ENCODE peak calls at places on chromosomes 1 and 21, in eight cellular contexts. M is neural progenitor cell, B is adrenal gland, Y is bronchial epithelial cell, E is progenitor cell of endocrine pancreas, K is WTC11, F is GM13976, W is cardiac muscle cell. N is an unnamed sample.

GRCh38 chr1:21313146-21313885 is 23.1 kb upstream of the ECE1 start:
- DNase-seq in M (no peak), B (no peak), Y (no peak), E (no peak), K (no peak), F (no peak), W (no peak), N (no peak)

GRCh38 chr1:161994153-161994814 is 29.4 kb downstream of the OLFML2B start:
- DNase-seq in M (no peak), B (no peak), Y (no peak), E (no peak), K (no peak), F (no peak), W (peak), N (peak)

GRCh38 chr1:16183157-16183556 is 27.3 kb upstream of the EPHA2 start:
- DNase-seq in M (no peak), B (no peak), Y (peak), E (no peak), K (no peak), F (no peak), W (no peak), N (peak)

GRCh38 chr1:89822109-89822962 is 1.5 kb downstream of the LRRC8D start:
- DNase-seq in M (peak), B (no peak), Y (no peak), E (no peak), K (peak), F (no peak), W (no peak), N (no peak)

GRCh38 chr1:166905930-166906329 is 29.9 kb upstream of the TADA1 start:
- DNase-seq in M (no peak), B (no peak), Y (peak), E (no peak), K (no peak), F (no peak), W (no peak), N (peak)

GRCh38 chr1:41880261-41880660 is 38.5 kb downstream of the HIVEP3 start:
- DNase-seq in M (no peak), B (no peak), Y (no peak), E (no peak), K (no peak), F (no peak), W (no peak), N (no peak)

GRCh38 chr1:53073287-53073686 is 11.3 kb downstream of the PODN start:
- DNase-seq in M (no peak), B (no peak), Y (no peak), E (no peak), K (no peak), F (no peak), W (no peak), N (no peak)

GRCh38 chr1:11690132-11690668 is 1.3 kb upstream of the DRAXIN start:
- DNase-seq in M (no peak), B (no peak), Y (no peak), E (no peak), K (no peak), F (no peak), W (no peak), N (no peak)

GRCh38 chr1:61183471-61184034 is 101.2 kb downstream of the NFIA start:
- DNase-seq in M (no peak), B (peak), Y (peak), E (no peak), K (no peak), F (no peak), W (no peak), N (no peak)

GRCh38 chr1:1779691-1780597 is 1.7 kb upstream of the NADK start:
- DNase-seq in M (peak), B (peak), Y (no peak), E (no peak), K (peak), F (peak), W (no peak), N (peak)

GRCh38 chr1:69738458-69738857 is 170.7 kb downstream of the LRRC7 start:
- DNase-seq in M (no peak), B (no peak), Y (no peak), E (no peak), K (no peak), F (no peak), W (no peak), N (no peak)

GRCh38 chr1:55375617-55376258 is 160.6 kb upstream of the USP24 start:
- DNase-seq in M (peak), B (peak), Y (peak), E (peak), K (peak), F (peak), W (peak), N (peak)

GRCh38 chr1:77036560-77036959 is 169.3 kb downstream of the ST6GALNAC5 start:
- DNase-seq in M (peak), B (no peak), Y (peak), E (no peak), K (no peak), F (no peak), W (peak), N (peak)

GRCh38 chr21:34029724-34030528 is 43.5 kb upstream of the MRPS6 start:
- DNase-seq in M (peak), B (peak), Y (peak), E (no peak), K (peak), F (peak), W (peak), N (no peak)

GRCh38 chr1:165899461-165899941 is 72.1 kb downstream of the UCK2 start:
- DNase-seq in M (no peak), B (no peak), Y (peak), E (no peak), K (no peak), F (no peak), W (no peak), N (peak)

GRCh38 chr1:29426701-29427279 is 190.5 kb downstream of the PTPRU start:
- DNase-seq in M (no peak), B (peak), Y (peak), E (no peak), K (no peak), F (no peak), W (no peak), N (no peak)

GRCh38 chr1:6033986-6034749 is 11.5 kb upstream of the KCNAB2 start:
- DNase-seq in M (peak), B (peak), Y (peak), E (peak), K (peak), F (no peak), W (peak), N (no peak)

GRCh38 chr1:10338047-10338446 is 60.8 kb upstream of the PGD start:
- DNase-seq in M (peak), B (peak), Y (peak), E (no peak), K (peak), F (peak), W (peak), N (peak)

GRCh38 chr1:154856049-154856448 is 14.0 kb downstream of the KCNN3 start:
- DNase-seq in M (peak), B (peak), Y (no peak), E (no peak), K (peak), F (no peak), W (no peak), N (no peak)

GRCh38 chr1:67586596-67586995 is 98.4 kb upstream of the GADD45A start:
- DNase-seq in M (no peak), B (no peak), Y (no peak), E (no peak), K (no peak), F (no peak), W (no peak), N (no peak)

GRCh38 chr1:21322681-21323016 is 32.4 kb upstream of the ECE1 start:
- DNase-seq in M (no peak), B (no peak), Y (no peak), E (no peak), K (no peak), F (no peak), W (no peak), N (no peak)

GRCh38 chr21:45709696-45710268 is 66.3 kb downstream of the PCBP3 start:
- DNase-seq in M (no peak), B (no peak), Y (no peak), E (no peak), K (no peak), F (no peak), W (no peak), N (no peak)

GRCh38 chr21:45706299-45706698 is 62.8 kb downstream of the PCBP3 start:
- DNase-seq in M (no peak), B (no peak), Y (no peak), E (no peak), K (no peak), F (no peak), W (no peak), N (no peak)

GRCh38 chr21:45704311-45705108 is 61.0 kb downstream of the PCBP3 start:
- DNase-seq in M (no peak), B (no peak), Y (no peak), E (no peak), K (no peak), F (no peak), W (no peak), N (no peak)

GRCh38 chr21:45709127-45709526 is 65.6 kb downstream of the PCBP3 start:
- DNase-seq in M (no peak), B (no peak), Y (no peak), E (no peak), K (no peak), F (no peak), W (no peak), N (no peak)
- TF ChIP-seq CTCF in M (no peak), B (no peak), Y (no peak), E (no peak), K (no peak), F (no peak), W (no peak), N (no peak)

DNA sequence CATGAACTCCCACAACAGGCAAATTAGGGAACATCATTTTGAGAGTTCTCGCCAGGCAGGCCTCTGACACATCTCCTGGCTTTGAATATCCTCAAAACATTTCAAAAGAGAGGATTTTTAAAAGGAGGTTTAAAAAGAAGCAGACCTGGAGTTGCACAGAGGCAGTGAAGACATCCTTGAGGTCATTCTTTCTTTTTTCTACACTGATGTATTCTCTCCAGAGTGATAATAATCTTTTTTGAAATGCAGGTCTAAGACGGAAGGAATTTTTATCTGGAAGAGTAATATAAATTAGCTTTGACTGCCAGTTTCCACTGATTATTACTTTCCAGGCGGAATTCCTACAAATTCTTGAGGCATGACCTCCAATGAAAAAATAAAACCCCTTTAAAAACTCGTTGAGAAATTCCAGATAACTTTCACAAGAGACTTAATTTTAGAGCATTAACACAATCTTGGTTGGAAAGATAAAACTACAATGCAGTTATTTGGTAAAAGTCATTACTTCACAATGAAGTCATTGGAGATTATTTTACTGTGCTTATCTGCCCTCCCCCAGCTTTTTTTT is 125.0 kb downstream of the LYPLAL1 start:
- DNase-seq in M (no peak), B (no peak), Y (no peak), E (no peak), K (no peak), F (no peak), W (no peak), N (no peak)
- TF ChIP-seq CTCF in M (no peak), B (no peak), Y (no peak), E (no peak), K (no peak), F (no peak), W (no peak), N (no peak)

GRCh38 chr1:17765444-17766411 is 10.6 kb downstream of the ACTL8 start:
- DNase-seq in M (no peak), B (no peak), Y (peak), E (no peak), K (no peak), F (no peak), W (no peak), N (peak)
- TF ChIP-seq CTCF in M (no peak), B (no peak), Y (no peak), E (no peak), K (no peak), F (no peak), W (no peak), N (no peak)

GRCh38 chr1:72845342-72845741 is 563.0 kb upstream of the NEGR1 start:
- DNase-seq in M (peak), B (no peak), Y (no peak), E (no peak), K (peak), F (no peak), W (peak), N (peak)
- TF ChIP-seq CTCF in M (peak), B (no peak), Y (no peak), E (peak), K (peak), F (no peak), W (no peak), N (peak)

GRCh38 chr1:176949033-176949662 is 215.4 kb downstream of the ASTN1 start:
- DNase-seq in M (peak), B (peak), Y (peak), E (peak), K (peak), F (peak), W (peak), N (no peak)
- TF ChIP-seq CTCF in M (peak), B (peak), Y (peak), E (peak), K (peak), F (peak), W (peak), N (peak)

GRCh38 chr1:181391297-181391905 is 91.9 kb upstream of the CACNA1E start:
- DNase-seq in M (peak), B (no peak), Y (no peak), E (no peak), K (peak), F (no peak), W (peak), N (no peak)
- TF ChIP-seq CTCF in M (peak), B (no peak), Y (no peak), E (peak), K (no peak), F (no peak), W (peak), N (no peak)